ENCODE peak calls at places on chromosomes 3 and 15, in ten cellular contexts. One of them, this sample, is unnamed. For H3K9me3 and H3K4me1, the result is how much of the 10 kb centered on the place peaks cover.

GRCh38 chr3:46293991-46294833 is 52.0 kb downstream of the CCR3 start:
- DNase-seq in breast epithelium: no peak
- DNase-seq in mammary epithelial cell: no peak
- DNase-seq in lower lobe of right lung: no peak
- DNase-seq in SJSA1: no peak
- DNase-seq in tibial nerve: no peak
- DNase-seq in HepG2: no peak
- DNase-seq in body of pancreas: no peak
- DNase-seq in Caco-2: no peak
- DNase-seq in GM23248: no peak
- DNase-seq in this sample: no peak

GRCh38 chr3:31417486-31417885 is 115.2 kb upstream of the STT3B start:
- DNase-seq in breast epithelium: no peak
- DNase-seq in mammary epithelial cell: no peak
- DNase-seq in lower lobe of right lung: no peak
- DNase-seq in SJSA1: no peak
- DNase-seq in tibial nerve: no peak
- DNase-seq in HepG2: no peak
- DNase-seq in body of pancreas: no peak
- DNase-seq in Caco-2: no peak
- DNase-seq in GM23248: no peak
- DNase-seq in this sample: no peak

GRCh38 chr3:196740476-196741400 is 1.1 kb downstream of the PAK2 start:
- DNase-seq in breast epithelium: no peak
- DNase-seq in mammary epithelial cell: peak
- DNase-seq in lower lobe of right lung: no peak
- DNase-seq in SJSA1: peak
- DNase-seq in tibial nerve: peak
- DNase-seq in HepG2: peak
- DNase-seq in body of pancreas: peak
- DNase-seq in Caco-2: no peak
- DNase-seq in GM23248: peak
- DNase-seq in this sample: peak

GRCh38 chr3:23805881-23806321 is at the start of gene UBE2E1:
- DNase-seq in breast epithelium: peak
- DNase-seq in mammary epithelial cell: peak
- DNase-seq in lower lobe of right lung: peak
- DNase-seq in SJSA1: peak
- DNase-seq in tibial nerve: peak
- DNase-seq in HepG2: peak
- DNase-seq in body of pancreas: peak
- DNase-seq in Caco-2: peak
- DNase-seq in GM23248: peak
- DNase-seq in this sample: peak

GRCh38 chr3:148951599-148952361 is 39.6 kb upstream of the GYG1 start:
- DNase-seq in breast epithelium: no peak
- DNase-seq in mammary epithelial cell: no peak
- DNase-seq in lower lobe of right lung: no peak
- DNase-seq in SJSA1: peak
- DNase-seq in tibial nerve: no peak
- DNase-seq in HepG2: no peak
- DNase-seq in body of pancreas: no peak
- DNase-seq in Caco-2: no peak
- DNase-seq in GM23248: no peak
- DNase-seq in this sample: no peak

GRCh38 chr15:98799461-98799971 is 151.2 kb downstream of the IGF1R start:
- DNase-seq in breast epithelium: no peak
- DNase-seq in mammary epithelial cell: peak
- DNase-seq in lower lobe of right lung: peak
- DNase-seq in SJSA1: peak
- DNase-seq in tibial nerve: no peak
- DNase-seq in HepG2: peak
- DNase-seq in body of pancreas: peak
- DNase-seq in Caco-2: peak
- DNase-seq in GM23248: peak
- DNase-seq in this sample: no peak

GRCh38 chr3:185657211-185657610 is 71.1 kb downstream of the SENP2 start:
- DNase-seq in breast epithelium: no peak
- DNase-seq in mammary epithelial cell: no peak
- DNase-seq in lower lobe of right lung: no peak
- DNase-seq in SJSA1: no peak
- DNase-seq in tibial nerve: no peak
- DNase-seq in HepG2: no peak
- DNase-seq in body of pancreas: no peak
- DNase-seq in Caco-2: no peak
- DNase-seq in GM23248: no peak
- DNase-seq in this sample: no peak

GRCh38 chr3:59769132-59769531 is 719.3 kb upstream of the CFAP20DC start:
- DNase-seq in breast epithelium: no peak
- DNase-seq in mammary epithelial cell: no peak
- DNase-seq in lower lobe of right lung: no peak
- DNase-seq in SJSA1: no peak
- DNase-seq in tibial nerve: no peak
- DNase-seq in HepG2: no peak
- DNase-seq in body of pancreas: no peak
- DNase-seq in Caco-2: no peak
- DNase-seq in GM23248: no peak
- DNase-seq in this sample: no peak

GRCh38 chr15:28260722-28261121 is 61.3 kb downstream of the HERC2 start:
- DNase-seq in breast epithelium: no peak
- DNase-seq in mammary epithelial cell: no peak
- DNase-seq in lower lobe of right lung: no peak
- DNase-seq in SJSA1: no peak
- DNase-seq in tibial nerve: no peak
- DNase-seq in HepG2: no peak
- DNase-seq in body of pancreas: peak
- DNase-seq in Caco-2: no peak
- DNase-seq in GM23248: no peak
- DNase-seq in this sample: no peak

GRCh38 chr3:26596325-26596724 is 26.2 kb upstream of the LRRC3B start:
- DNase-seq in breast epithelium: no peak
- DNase-seq in mammary epithelial cell: no peak
- DNase-seq in lower lobe of right lung: no peak
- DNase-seq in SJSA1: no peak
- DNase-seq in tibial nerve: no peak
- DNase-seq in HepG2: no peak
- DNase-seq in body of pancreas: no peak
- DNase-seq in Caco-2: no peak
- DNase-seq in GM23248: no peak
- DNase-seq in this sample: no peak

GRCh38 chr3:196948442-196949365 is 6.4 kb upstream of the NCBP2 start:
- DNase-seq in breast epithelium: no peak
- DNase-seq in mammary epithelial cell: no peak
- DNase-seq in lower lobe of right lung: no peak
- DNase-seq in SJSA1: no peak
- DNase-seq in tibial nerve: no peak
- DNase-seq in HepG2: peak
- DNase-seq in body of pancreas: no peak
- DNase-seq in Caco-2: no peak
- DNase-seq in GM23248: peak
- DNase-seq in this sample: no peak

GRCh38 chr3:62574499-62574898 is 201.1 kb upstream of the FEZF2 start:
- DNase-seq in breast epithelium: no peak
- DNase-seq in mammary epithelial cell: no peak
- DNase-seq in lower lobe of right lung: no peak
- DNase-seq in SJSA1: no peak
- DNase-seq in tibial nerve: no peak
- DNase-seq in HepG2: no peak
- DNase-seq in body of pancreas: no peak
- DNase-seq in Caco-2: no peak
- DNase-seq in GM23248: no peak
- DNase-seq in this sample: no peak

GRCh38 chr3:141959921-141960554 is 83.6 kb downstream of the ATP1B3 start:
- DNase-seq in breast epithelium: no peak
- DNase-seq in mammary epithelial cell: peak
- DNase-seq in lower lobe of right lung: no peak
- DNase-seq in SJSA1: peak
- DNase-seq in tibial nerve: no peak
- DNase-seq in HepG2: no peak
- DNase-seq in body of pancreas: no peak
- DNase-seq in Caco-2: no peak
- DNase-seq in GM23248: peak
- DNase-seq in this sample: no peak

GRCh38 chr3:125025647-125026046 is 30.1 kb downstream of the HEG1 start:
- DNase-seq in breast epithelium: no peak
- DNase-seq in mammary epithelial cell: no peak
- DNase-seq in lower lobe of right lung: no peak
- DNase-seq in SJSA1: no peak
- DNase-seq in tibial nerve: no peak
- DNase-seq in HepG2: no peak
- DNase-seq in body of pancreas: no peak
- DNase-seq in Caco-2: no peak
- DNase-seq in GM23248: no peak
- DNase-seq in this sample: no peak

DNA sequence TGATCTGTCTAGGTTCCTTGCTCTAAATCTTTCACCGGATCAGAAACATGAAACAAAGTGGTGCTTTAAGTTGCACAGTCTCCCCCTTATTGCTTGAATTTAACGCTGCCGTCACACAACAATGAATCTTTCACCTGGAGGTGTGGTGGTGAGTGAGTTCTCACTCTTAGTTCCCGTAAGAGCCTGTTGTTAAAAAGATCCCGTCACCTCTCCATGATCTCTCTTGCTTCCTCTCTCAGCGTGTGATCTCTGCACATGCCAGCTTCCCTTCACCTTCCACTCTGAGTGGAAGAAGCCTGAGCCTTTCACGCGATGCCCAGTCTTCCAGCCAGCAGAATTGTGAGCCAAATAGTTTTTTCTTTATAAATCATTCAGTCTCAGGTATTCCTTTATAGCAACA is 136.7 kb upstream of the CHL1 start:
- DNase-seq in breast epithelium: no peak
- DNase-seq in mammary epithelial cell: no peak
- DNase-seq in lower lobe of right lung: no peak
- DNase-seq in SJSA1: no peak
- DNase-seq in tibial nerve: no peak
- DNase-seq in HepG2: no peak
- DNase-seq in body of pancreas: no peak
- DNase-seq in Caco-2: no peak
- DNase-seq in GM23248: no peak
- DNase-seq in this sample: no peak
- H3K9me3 ChIP-seq in breast epithelium: under half
- H3K9me3 ChIP-seq in mammary epithelial cell: under half
- H3K9me3 ChIP-seq in lower lobe of right lung: under half
- H3K9me3 ChIP-seq in SJSA1: under half
- H3K9me3 ChIP-seq in tibial nerve: under half
- H3K9me3 ChIP-seq in HepG2: under half
- H3K9me3 ChIP-seq in body of pancreas: under half
- H3K9me3 ChIP-seq in Caco-2: under half
- H3K9me3 ChIP-seq in GM23248: under half
- H3K9me3 ChIP-seq in this sample: under half

DNA sequence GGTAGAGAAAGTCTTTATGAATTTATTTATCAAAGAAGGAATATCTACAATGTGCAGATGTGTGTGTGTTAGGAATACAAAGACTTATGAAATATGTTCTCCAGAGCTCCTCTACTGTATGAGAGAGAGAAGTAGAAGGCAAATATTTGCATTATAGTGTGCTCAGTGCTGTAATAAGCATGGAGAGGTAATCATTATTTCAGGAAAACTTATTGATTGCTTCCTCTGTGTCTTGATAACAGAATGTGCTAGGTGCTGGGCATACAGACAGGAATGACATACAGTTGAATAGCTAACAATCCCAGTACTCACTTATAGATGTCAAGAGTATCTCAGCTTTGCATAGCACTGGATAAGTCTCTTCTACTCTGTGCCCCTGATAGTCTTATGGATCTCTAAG is 30.2 kb downstream of the ATG7 start:
- DNase-seq in breast epithelium: no peak
- DNase-seq in mammary epithelial cell: no peak
- DNase-seq in lower lobe of right lung: no peak
- DNase-seq in SJSA1: no peak
- DNase-seq in tibial nerve: no peak
- DNase-seq in HepG2: no peak
- DNase-seq in body of pancreas: no peak
- DNase-seq in Caco-2: no peak
- DNase-seq in GM23248: no peak
- DNase-seq in this sample: no peak
- H3K4me1 ChIP-seq in breast epithelium: under half
- H3K4me1 ChIP-seq in mammary epithelial cell: under half
- H3K4me1 ChIP-seq in lower lobe of right lung: under half
- H3K4me1 ChIP-seq in SJSA1: under half
- H3K4me1 ChIP-seq in tibial nerve: under half
- H3K4me1 ChIP-seq in HepG2: under half
- H3K4me1 ChIP-seq in body of pancreas: under half
- H3K4me1 ChIP-seq in Caco-2: under half
- H3K4me1 ChIP-seq in GM23248: under half
- H3K4me1 ChIP-seq in this sample: under half

GRCh38 chr15:21260966-21261395 is 179.3 kb downstream of the POTEB3 start:
- DNase-seq in breast epithelium: peak
- DNase-seq in mammary epithelial cell: no peak
- DNase-seq in lower lobe of right lung: peak
- DNase-seq in SJSA1: no peak
- DNase-seq in tibial nerve: no peak
- DNase-seq in HepG2: no peak
- DNase-seq in body of pancreas: peak
- DNase-seq in Caco-2: peak
- DNase-seq in GM23248: no peak
- DNase-seq in this sample: no peak
- H3K9me3 ChIP-seq in breast epithelium: under half
- H3K9me3 ChIP-seq in mammary epithelial cell: under half
- H3K9me3 ChIP-seq in lower lobe of right lung: under half
- H3K9me3 ChIP-seq in SJSA1: under half
- H3K9me3 ChIP-seq in tibial nerve: under half
- H3K9me3 ChIP-seq in HepG2: under half
- H3K9me3 ChIP-seq in body of pancreas: under half
- H3K9me3 ChIP-seq in Caco-2: under half
- H3K9me3 ChIP-seq in GM23248: under half
- H3K9me3 ChIP-seq in this sample: under half

GRCh38 chr3:159907828-159908227 is 80.8 kb upstream of the IL12A start:
- DNase-seq in breast epithelium: no peak
- DNase-seq in mammary epithelial cell: no peak
- DNase-seq in lower lobe of right lung: no peak
- DNase-seq in SJSA1: no peak
- DNase-seq in tibial nerve: no peak
- DNase-seq in HepG2: no peak
- DNase-seq in body of pancreas: no peak
- DNase-seq in Caco-2: no peak
- DNase-seq in GM23248: no peak
- DNase-seq in this sample: no peak

GRCh38 chr3:159902531-159903314 is 85.9 kb upstream of the IL12A start:
- DNase-seq in breast epithelium: no peak
- DNase-seq in mammary epithelial cell: no peak
- DNase-seq in lower lobe of right lung: no peak
- DNase-seq in SJSA1: no peak
- DNase-seq in tibial nerve: no peak
- DNase-seq in HepG2: no peak
- DNase-seq in body of pancreas: no peak
- DNase-seq in Caco-2: no peak
- DNase-seq in GM23248: no peak
- DNase-seq in this sample: no peak

GRCh38 chr3:159899198-159899597 is 89.4 kb upstream of the IL12A start:
- DNase-seq in breast epithelium: no peak
- DNase-seq in mammary epithelial cell: no peak
- DNase-seq in lower lobe of right lung: no peak
- DNase-seq in SJSA1: no peak
- DNase-seq in tibial nerve: no peak
- DNase-seq in HepG2: no peak
- DNase-seq in body of pancreas: no peak
- DNase-seq in Caco-2: no peak
- DNase-seq in GM23248: no peak
- DNase-seq in this sample: no peak

GRCh38 chr3:159904455-159904854 is 84.2 kb upstream of the IL12A start:
- DNase-seq in breast epithelium: no peak
- DNase-seq in mammary epithelial cell: no peak
- DNase-seq in lower lobe of right lung: no peak
- DNase-seq in SJSA1: no peak
- DNase-seq in tibial nerve: no peak
- DNase-seq in HepG2: no peak
- DNase-seq in body of pancreas: no peak
- DNase-seq in Caco-2: no peak
- DNase-seq in GM23248: no peak
- DNase-seq in this sample: no peak

GRCh38 chr3:159904911-159905310 is 83.7 kb upstream of the IL12A start:
- DNase-seq in breast epithelium: no peak
- DNase-seq in mammary epithelial cell: no peak
- DNase-seq in lower lobe of right lung: no peak
- DNase-seq in SJSA1: no peak
- DNase-seq in tibial nerve: no peak
- DNase-seq in HepG2: no peak
- DNase-seq in body of pancreas: no peak
- DNase-seq in Caco-2: no peak
- DNase-seq in GM23248: peak
- DNase-seq in this sample: no peak
- H3K4me1 ChIP-seq in breast epithelium: under half
- H3K4me1 ChIP-seq in mammary epithelial cell: under half
- H3K4me1 ChIP-seq in lower lobe of right lung: under half
- H3K4me1 ChIP-seq in SJSA1: under half
- H3K4me1 ChIP-seq in tibial nerve: under half
- H3K4me1 ChIP-seq in HepG2: under half
- H3K4me1 ChIP-seq in body of pancreas: under half
- H3K4me1 ChIP-seq in Caco-2: under half
- H3K4me1 ChIP-seq in GM23248: under half
- H3K4me1 ChIP-seq in this sample: under half